ENCODE peak calls at places on chromosomes 7 and 10, in eight cellular contexts. K is sigmoid colon, A is GM12864, Y is psoas muscle, W is fibroblast of mammary gland, C is prostate gland, M is IMR-90, Z is cardiac fibroblast. I is an unnamed sample.

GRCh38 chr7:142873281-142873784 is 12.2 kb downstream of the TRPV6 start:
- DNase-seq in K (no peak), A (no peak), Y (no peak), W (peak; percentile 11), C (no peak), M (no peak), Z (peak; percentile 6), I (peak; percentile 60)

GRCh38 chr7:93375603-93376002 is 143.4 kb downstream of the VPS50 start:
- DNase-seq in K (no peak), A (no peak), Y (no peak), W (no peak), C (no peak), M (no peak), Z (no peak), I (no peak)

GRCh38 chr10:113517165-113517892 is 35.5 kb upstream of the HABP2 start:
- DNase-seq in K (no peak), A (no peak), Y (no peak), W (no peak), C (no peak), M (no peak), Z (no peak), I (no peak)

GRCh38 chr10:76437011-76437410 is 1005.6 kb downstream of the LRMDA start:
- DNase-seq in K (peak; percentile 69), A (no peak), Y (no peak), W (no peak), C (no peak), M (no peak), Z (no peak), I (no peak)

GRCh38 chr10:96090463-96090800 is 39.7 kb upstream of the ZNF518A start:
- DNase-seq in K (no peak), A (no peak), Y (no peak), W (no peak), C (no peak), M (no peak), Z (no peak), I (no peak)

GRCh38 chr10:69087600-69088470 is at the start of gene SRGN:
- DNase-seq in K (peak; percentile 86), A (peak; percentile 94), Y (peak; percentile 31), W (peak; percentile 95), C (peak; percentile 58), M (peak; percentile 62), Z (peak; percentile 98), I (peak; percentile 73)

GRCh38 chr7:74405899-74406512 is 47.7 kb upstream of the GTF2IRD1 start:
- DNase-seq in K (peak; percentile 36), A (no peak), Y (no peak), W (no peak), C (no peak), M (no peak), Z (no peak), I (no peak)

GRCh38 chr10:4073912-4074311 is 288.9 kb upstream of the KLF6 start:
- DNase-seq in K (no peak), A (no peak), Y (peak; percentile 41), W (peak; percentile 95), C (no peak), M (peak; percentile 62), Z (peak; percentile 75), I (no peak)

GRCh38 chr10:101441539-101442455 is 87.8 kb downstream of the BTRC start:
- DNase-seq in K (no peak), A (peak; percentile 18), Y (no peak), W (peak; percentile 77), C (no peak), M (peak; percentile 78), Z (peak; percentile 84), I (peak; percentile 48)

GRCh38 chr10:52442576-52442975 is 128.5 kb downstream of the DKK1 start:
- DNase-seq in K (no peak), A (no peak), Y (no peak), W (peak; percentile 80), C (no peak), M (peak; percentile 75), Z (peak; percentile 84), I (no peak)

GRCh38 chr7:118372530-118372929 is 148.0 kb downstream of the ANKRD7 start:
- DNase-seq in K (no peak), A (no peak), Y (no peak), W (peak; percentile 16), C (no peak), M (no peak), Z (no peak), I (no peak)

GRCh38 chr7:55108401-55108800 is 89.6 kb downstream of the EGFR start:
- DNase-seq in K (no peak), A (no peak), Y (no peak), W (no peak), C (no peak), M (no peak), Z (no peak), I (no peak)

GRCh38 chr10:92627845-92628480 is 35.0 kb downstream of the KIF11 start:
- DNase-seq in K (no peak), A (no peak), Y (no peak), W (no peak), C (no peak), M (no peak), Z (no peak), I (no peak)

GRCh38 chr10:113922787-113923570 is 68.5 kb downstream of the NHLRC2 start:
- DNase-seq in K (no peak), A (no peak), Y (no peak), W (no peak), C (no peak), M (no peak), Z (no peak), I (peak; percentile 11)

GRCh38 chr7:139731802-139732470 is 45.9 kb downstream of the HIPK2 start:
- DNase-seq in K (peak; percentile 93), A (no peak), Y (peak; percentile 88), W (peak; percentile 97), C (peak; percentile 89), M (peak; percentile 83), Z (peak; percentile 98), I (no peak)

GRCh38 chr7:78510580-78511188 is 712.1 kb downstream of the PHTF2 start:
- DNase-seq in K (no peak), A (no peak), Y (no peak), W (peak; percentile 52), C (peak; percentile 27), M (peak; percentile 67), Z (peak; percentile 62), I (peak; percentile 7)

GRCh38 chr7:33845991-33846509 is 59.3 kb upstream of the BMPER start:
- DNase-seq in K (no peak), A (no peak), Y (no peak), W (peak; percentile 62), C (no peak), M (peak; percentile 13), Z (no peak), I (no peak)

GRCh38 chr10:123858039-123858740 is 33.4 kb downstream of the CPXM2 start:
- DNase-seq in K (peak; percentile 82), A (no peak), Y (no peak), W (peak; percentile 88), C (no peak), M (no peak), Z (peak; percentile 9), I (no peak)

GRCh38 chr10:110455440-110455839 is 42.3 kb upstream of the DUSP5 start:
- DNase-seq in K (peak; percentile 30), A (no peak), Y (no peak), W (no peak), C (no peak), M (no peak), Z (no peak), I (no peak)

GRCh38 chr10:122344741-122345258 is 29.7 kb upstream of the PLEKHA1 start:
- DNase-seq in K (no peak), A (no peak), Y (no peak), W (peak; percentile 83), C (no peak), M (peak; percentile 16), Z (peak; percentile 66), I (no peak)

GRCh38 chr10:129771024-129771423 is 193.1 kb downstream of the EBF3 start:
- DNase-seq in K (no peak), A (no peak), Y (no peak), W (no peak), C (no peak), M (no peak), Z (no peak), I (no peak)

GRCh38 chr7:34155225-34155908 is 250.0 kb downstream of the BMPER start:
- DNase-seq in K (peak; percentile 69), A (no peak), Y (peak; percentile 53), W (peak; percentile 97), C (no peak), M (peak; percentile 96), Z (peak; percentile 98), I (no peak)

GRCh38 chr7:81331061-81332018 is 412.5 kb upstream of the SEMA3C start:
- DNase-seq in K (no peak), A (no peak), Y (no peak), W (no peak), C (no peak), M (peak; percentile 48), Z (peak; percentile 32), I (no peak)
- TF ChIP-seq CTCF in K (no peak), A (no peak), Y (no peak), W (no peak), C (no peak), M (no peak), Z (no peak), I (no peak)

GRCh38 chr7:20172736-20173334 is 44.3 kb downstream of the MACC1 start:
- DNase-seq in K (peak; percentile 88), A (no peak), Y (peak; percentile 50), W (peak; percentile 66), C (peak; percentile 38), M (peak; percentile 40), Z (peak; percentile 67), I (peak; percentile 33)
- TF ChIP-seq CTCF in K (peak; percentile 72), A (peak; percentile 61), Y (peak; percentile 20), W (peak; percentile 71), C (no peak), M (peak; percentile 37), Z (peak; percentile 70), I (peak; percentile 32)

GRCh38 chr10:2067015-2067414 is 329.7 kb upstream of the ADARB2 start:
- DNase-seq in K (no peak), A (no peak), Y (no peak), W (no peak), C (no peak), M (no peak), Z (no peak), I (no peak)
- TF ChIP-seq CTCF in K (no peak), A (no peak), Y (no peak), W (no peak), C (no peak), M (no peak), Z (no peak), I (no peak)

DNA sequence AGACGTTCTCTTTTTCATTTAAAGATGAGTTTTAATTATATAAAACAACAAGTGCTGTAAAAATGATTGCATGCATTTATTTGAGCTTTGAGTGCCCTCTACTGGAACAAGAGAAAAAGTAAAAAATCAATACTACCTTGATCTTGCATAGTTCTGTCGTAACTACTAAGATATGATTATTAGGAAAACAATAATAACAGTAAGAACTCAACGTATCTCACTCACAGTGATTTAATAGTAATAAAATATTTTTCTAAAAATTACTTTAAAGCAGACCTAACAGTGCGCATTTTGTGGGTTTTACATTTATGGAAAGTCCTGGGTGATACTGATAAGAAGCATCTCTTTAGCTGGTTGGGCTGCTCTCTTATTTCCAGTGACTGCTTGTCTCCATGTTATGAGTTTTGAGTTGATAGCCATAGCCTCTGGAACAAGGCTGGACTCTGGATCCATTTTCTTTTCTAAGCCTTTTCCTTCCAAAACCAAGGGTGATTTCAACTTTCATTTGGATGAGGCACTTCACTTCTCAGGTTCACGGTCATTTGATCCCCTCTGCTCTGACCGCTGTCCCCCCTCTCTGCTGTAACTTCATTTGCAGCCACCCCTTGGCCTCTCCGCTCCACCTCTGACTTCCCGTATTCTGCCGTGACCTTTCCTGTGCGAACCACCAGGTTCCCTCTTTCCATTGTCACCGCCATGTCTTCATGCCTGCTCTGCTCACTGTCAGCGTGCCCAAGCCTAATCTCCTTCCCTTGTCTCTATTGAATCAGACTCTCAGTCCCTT is 29.6 kb upstream of the INHBA start:
- DNase-seq in K (no peak), A (no peak), Y (no peak), W (peak; percentile 57), C (no peak), M (peak; percentile 33), Z (peak; percentile 50), I (no peak)
- TF ChIP-seq CTCF in K (peak; percentile 8), A (no peak), Y (peak; percentile 28), W (peak; percentile 44), C (no peak), M (peak; percentile 54), Z (peak; percentile 35), I (no peak)

I was measured in GM20000.